ENCODE peak calls at places on chromosomes 6 and 20, in ten cellular contexts. H, J, L, A, I, S, F, C, T and D are unnamed samples.
A peak's percentile ranks its signal among the peaks of the same experiment; 100 is the strongest.

GRCh38 chr20:21564127-21564773 is 50.4 kb upstream of the NKX2-2 start:
- DNase-seq in H (no peak), J (no peak), L (no peak), A (no peak), I (no peak), S (peak; percentile 20), F (no peak), C (no peak), T (no peak), D (no peak)

GRCh38 chr6:137571854-137572253 is 77.7 kb upstream of the OLIG3 start:
- DNase-seq in H (no peak), J (peak; percentile 45), L (peak; percentile 63), A (no peak), I (peak; percentile 26), S (no peak), F (peak; percentile 63), C (peak; percentile 27), T (no peak), D (peak; percentile 40)

GRCh38 chr20:61236677-61237076 is 15.4 kb upstream of the CDH4 start:
- DNase-seq in H (no peak), J (no peak), L (no peak), A (no peak), I (no peak), S (no peak), F (no peak), C (no peak), T (no peak), D (no peak)

GRCh38 chr20:17972121-17972520 is 3.3 kb downstream of the MGME1 start:
- DNase-seq in H (no peak), J (no peak), L (no peak), A (no peak), I (no peak), S (no peak), F (no peak), C (no peak), T (no peak), D (no peak)

GRCh38 chr20:5969348-5969935 is 19.0 kb downstream of the MCM8 start:
- DNase-seq in H (no peak), J (no peak), L (no peak), A (no peak), I (no peak), S (no peak), F (no peak), C (no peak), T (no peak), D (no peak)

GRCh38 chr6:77089776-77090175 is 373.5 kb downstream of the HTR1B start:
- DNase-seq in H (no peak), J (no peak), L (no peak), A (no peak), I (no peak), S (no peak), F (no peak), C (no peak), T (no peak), D (no peak)

GRCh38 chr6:162750776-162751175 is 23.0 kb downstream of the PACRG start:
- DNase-seq in H (no peak), J (no peak), L (no peak), A (no peak), I (no peak), S (no peak), F (no peak), C (no peak), T (no peak), D (no peak)

GRCh38 chr6:158544428-158544827 is 15.5 kb upstream of the TMEM181 start:
- DNase-seq in H (no peak), J (no peak), L (no peak), A (no peak), I (peak; percentile 47), S (peak; percentile 7), F (no peak), C (no peak), T (no peak), D (no peak)

GRCh38 chr20:6012166-6012565 is 41.7 kb downstream of the LRRN4 start:
- DNase-seq in H (no peak), J (no peak), L (no peak), A (no peak), I (no peak), S (no peak), F (no peak), C (no peak), T (no peak), D (no peak)

GRCh38 chr20:43363506-43363905 is 94.2 kb upstream of the SRSF6 start:
- DNase-seq in H (no peak), J (no peak), L (no peak), A (no peak), I (no peak), S (no peak), F (no peak), C (no peak), T (no peak), D (no peak)

GRCh38 chr6:5905431-5906339 is 101.0 kb downstream of the NRN1 start:
- DNase-seq in H (peak; percentile 80), J (no peak), L (no peak), A (peak; percentile 84), I (no peak), S (peak; percentile 29), F (no peak), C (no peak), T (no peak), D (no peak)

GRCh38 chr20:20895537-20895936 is 183.1 kb upstream of the RALGAPA2 start:
- DNase-seq in H (no peak), J (no peak), L (no peak), A (no peak), I (no peak), S (no peak), F (no peak), C (no peak), T (no peak), D (no peak)

GRCh38 chr20:35606127-35606526 is 9.5 kb upstream of the SPAG4 start:
- DNase-seq in H (no peak), J (no peak), L (no peak), A (no peak), I (no peak), S (no peak), F (no peak), C (no peak), T (no peak), D (no peak)

GRCh38 chr6:31202259-31203166 is 32.0 kb upstream of the POU5F1 start:
- DNase-seq in H (no peak), J (no peak), L (peak; percentile 24), A (no peak), I (no peak), S (no peak), F (peak; percentile 21), C (no peak), T (no peak), D (no peak)

GRCh38 chr6:141103246-141103645 is 1029.5 kb upstream of the GJE1 start:
- DNase-seq in H (no peak), J (no peak), L (no peak), A (no peak), I (no peak), S (no peak), F (no peak), C (no peak), T (no peak), D (no peak)

GRCh38 chr20:8062781-8063180 is 43.2 kb upstream of the TMX4 start:
- DNase-seq in H (no peak), J (no peak), L (no peak), A (no peak), I (no peak), S (no peak), F (no peak), C (no peak), T (no peak), D (no peak)

GRCh38 chr6:107153061-107153460 is 37.7 kb upstream of the BEND3 start:
- DNase-seq in H (no peak), J (no peak), L (no peak), A (no peak), I (no peak), S (no peak), F (no peak), C (no peak), T (no peak), D (no peak)

GRCh38 chr20:20491784-20492145 is 123.9 kb downstream of the INSM1 start:
- DNase-seq in H (no peak), J (no peak), L (no peak), A (no peak), I (no peak), S (no peak), F (no peak), C (no peak), T (no peak), D (no peak)

GRCh38 chr6:14734416-14735340 is 511.2 kb upstream of the JARID2 start:
- DNase-seq in H (no peak), J (peak; percentile 47), L (no peak), A (no peak), I (no peak), S (no peak), F (peak; percentile 87), C (no peak), T (peak; percentile 28), D (peak; percentile 47)

GRCh38 chr20:13158339-13158738 is 62.7 kb upstream of the ISM1 start:
- DNase-seq in H (no peak), J (no peak), L (no peak), A (no peak), I (no peak), S (no peak), F (no peak), C (no peak), T (no peak), D (no peak)

GRCh38 chr20:62258499-62259293 is 20.4 kb downstream of the OSBPL2 start:
- DNase-seq in H (no peak), J (no peak), L (no peak), A (peak; percentile 61), I (no peak), S (no peak), F (no peak), C (no peak), T (no peak), D (no peak)

GRCh38 chr6:55277628-55278003 is 49.7 kb upstream of the GFRAL start:
- DNase-seq in H (no peak), J (no peak), L (no peak), A (no peak), I (peak; percentile 58), S (no peak), F (no peak), C (no peak), T (no peak), D (no peak)

GRCh38 chr20:44324343-44324742 is 12.5 kb upstream of the R3HDML start:
- DNase-seq in H (no peak), J (no peak), L (no peak), A (no peak), I (no peak), S (no peak), F (no peak), C (no peak), T (no peak), D (no peak)

GRCh38 chr6:106579281-106579680 is 50.0 kb downstream of the RTN4IP1 start:
- DNase-seq in H (no peak), J (no peak), L (no peak), A (no peak), I (no peak), S (no peak), F (no peak), C (no peak), T (no peak), D (no peak)

GRCh38 chr6:14231546-14232280 is 114.1 kb downstream of the CD83 start:
- DNase-seq in H (no peak), J (no peak), L (no peak), A (no peak), I (no peak), S (no peak), F (peak; percentile 27), C (no peak), T (no peak), D (no peak)

GRCh38 chr6:4607026-4607704 is 169.0 kb upstream of the CDYL start:
- DNase-seq in H (no peak), J (no peak), L (no peak), A (no peak), I (no peak), S (no peak), F (no peak), C (no peak), T (no peak), D (no peak)

GRCh38 chr6:88376759-88377387 is 210.7 kb upstream of the CNR1 start:
- DNase-seq in H (no peak), J (no peak), L (no peak), A (no peak), I (no peak), S (no peak), F (no peak), C (no peak), T (no peak), D (no peak)

GRCh38 chr20:48198951-48199431 is 413.7 kb upstream of the SULF2 start:
- DNase-seq in H (no peak), J (no peak), L (no peak), A (no peak), I (no peak), S (no peak), F (no peak), C (no peak), T (no peak), D (no peak)